ENCODE peak calls at places on chromosomes 7 and 10, in seven cellular contexts. One of them, this sample, is unnamed.

GRCh38 chr10:71072820-71073205 is 139.6 kb upstream of the UNC5B start:
- DNase-seq in HFF-Myc: no peak
- DNase-seq in body of pancreas: no peak
- DNase-seq in fibroblast of lung: no peak
- DNase-seq in MCF 10A: no peak
- DNase-seq in RWPE1: no peak
- DNase-seq in coronary artery: no peak
- DNase-seq in this sample: no peak

GRCh38 chr7:55192718-55193117 is 172.4 kb upstream of the LANCL2 start:
- DNase-seq in coronary artery: no peak
- DNase-seq in RWPE1: no peak
- DNase-seq in fibroblast of lung: peak; percentile 82
- DNase-seq in HFF-Myc: peak; percentile 58
- DNase-seq in MCF 10A: peak; percentile 44
- DNase-seq in body of pancreas: no peak
- DNase-seq in this sample: no peak

GRCh38 chr10:52542891-52543290 is 228.8 kb downstream of the DKK1 start:
- DNase-seq in body of pancreas: no peak
- DNase-seq in RWPE1: peak; percentile 6
- DNase-seq in coronary artery: no peak
- DNase-seq in MCF 10A: peak; percentile 73
- DNase-seq in fibroblast of lung: peak; percentile 43
- DNase-seq in HFF-Myc: no peak
- DNase-seq in this sample: no peak

GRCh38 chr10:132533571-132534260 is 3.9 kb upstream of the INPP5A start:
- DNase-seq in body of pancreas: peak; percentile 9
- DNase-seq in HFF-Myc: no peak
- DNase-seq in MCF 10A: no peak
- DNase-seq in fibroblast of lung: no peak
- DNase-seq in RWPE1: no peak
- DNase-seq in coronary artery: peak; percentile 65
- DNase-seq in this sample: no peak

GRCh38 chr7:74027683-74028320 is at the start of gene ELN:
- DNase-seq in coronary artery: peak; percentile 99
- DNase-seq in body of pancreas: peak; percentile 79
- DNase-seq in RWPE1: no peak
- DNase-seq in fibroblast of lung: peak; percentile 89
- DNase-seq in MCF 10A: no peak
- DNase-seq in HFF-Myc: no peak
- DNase-seq in this sample: no peak

GRCh38 chr10:6530966-6531365 is 49.1 kb downstream of the PRKCQ start:
- DNase-seq in coronary artery: no peak
- DNase-seq in fibroblast of lung: no peak
- DNase-seq in RWPE1: no peak
- DNase-seq in MCF 10A: no peak
- DNase-seq in HFF-Myc: no peak
- DNase-seq in body of pancreas: no peak
- DNase-seq in this sample: no peak

GRCh38 chr7:146375155-146375554 is 258.6 kb downstream of the CNTNAP2 start:
- DNase-seq in body of pancreas: no peak
- DNase-seq in RWPE1: no peak
- DNase-seq in MCF 10A: no peak
- DNase-seq in coronary artery: no peak
- DNase-seq in HFF-Myc: no peak
- DNase-seq in fibroblast of lung: no peak
- DNase-seq in this sample: no peak

GRCh38 chr7:26375604-26376207 is 84.0 kb downstream of the SNX10 start:
- DNase-seq in coronary artery: no peak
- DNase-seq in fibroblast of lung: no peak
- DNase-seq in body of pancreas: no peak
- DNase-seq in HFF-Myc: no peak
- DNase-seq in RWPE1: no peak
- DNase-seq in MCF 10A: no peak
- DNase-seq in this sample: no peak

GRCh38 chr10:725786-726185 is 36.3 kb upstream of the DIP2C start:
- DNase-seq in fibroblast of lung: peak; percentile 9
- DNase-seq in RWPE1: no peak
- DNase-seq in body of pancreas: no peak
- DNase-seq in HFF-Myc: peak; percentile 2
- DNase-seq in MCF 10A: no peak
- DNase-seq in coronary artery: no peak
- DNase-seq in this sample: no peak

GRCh38 chr10:101120884-101121660 is 10.0 kb upstream of the TLX1 start:
- DNase-seq in coronary artery: no peak
- DNase-seq in MCF 10A: no peak
- DNase-seq in HFF-Myc: no peak
- DNase-seq in fibroblast of lung: no peak
- DNase-seq in RWPE1: no peak
- DNase-seq in body of pancreas: no peak
- DNase-seq in this sample: no peak

GRCh38 chr7:22885824-22886255 is 63.2 kb upstream of the TOMM7 start:
- DNase-seq in HFF-Myc: no peak
- DNase-seq in body of pancreas: no peak
- DNase-seq in RWPE1: no peak
- DNase-seq in fibroblast of lung: no peak
- DNase-seq in coronary artery: no peak
- DNase-seq in MCF 10A: no peak
- DNase-seq in this sample: no peak

GRCh38 chr10:79014796-79015195 is 54.0 kb upstream of the ZMIZ1 start:
- DNase-seq in fibroblast of lung: no peak
- DNase-seq in coronary artery: no peak
- DNase-seq in HFF-Myc: no peak
- DNase-seq in MCF 10A: no peak
- DNase-seq in RWPE1: no peak
- DNase-seq in body of pancreas: no peak
- DNase-seq in this sample: no peak

GRCh38 chr7:117645456-117646181 is 165.8 kb downstream of the CFTR start:
- DNase-seq in MCF 10A: no peak
- DNase-seq in coronary artery: no peak
- DNase-seq in RWPE1: no peak
- DNase-seq in HFF-Myc: no peak
- DNase-seq in body of pancreas: no peak
- DNase-seq in fibroblast of lung: peak; percentile 55
- DNase-seq in this sample: no peak

GRCh38 chr7:147245274-147245673 is 1128.7 kb downstream of the CNTNAP2 start:
- DNase-seq in MCF 10A: peak; percentile 62
- DNase-seq in fibroblast of lung: peak; percentile 45
- DNase-seq in RWPE1: peak; percentile 5
- DNase-seq in HFF-Myc: no peak
- DNase-seq in body of pancreas: peak; percentile 51
- DNase-seq in coronary artery: no peak
- DNase-seq in this sample: peak; percentile 14

GRCh38 chr7:39574673-39575349 is 8.6 kb downstream of the YAE1 start:
- DNase-seq in RWPE1: no peak
- DNase-seq in coronary artery: no peak
- DNase-seq in HFF-Myc: no peak
- DNase-seq in MCF 10A: no peak
- DNase-seq in body of pancreas: no peak
- DNase-seq in fibroblast of lung: no peak
- DNase-seq in this sample: no peak

GRCh38 chr7:66899552-66900280 is 21.3 kb upstream of the TMEM248 start:
- DNase-seq in MCF 10A: no peak
- DNase-seq in HFF-Myc: no peak
- DNase-seq in fibroblast of lung: no peak
- DNase-seq in coronary artery: no peak
- DNase-seq in body of pancreas: no peak
- DNase-seq in RWPE1: no peak
- DNase-seq in this sample: no peak
- TF ChIP-seq CTCF in MCF 10A: no peak
- TF ChIP-seq CTCF in HFF-Myc: no peak
- TF ChIP-seq CTCF in fibroblast of lung: no peak
- TF ChIP-seq CTCF in coronary artery: no peak
- TF ChIP-seq CTCF in body of pancreas: no peak
- TF ChIP-seq CTCF in RWPE1: no peak
- TF ChIP-seq CTCF in this sample: no peak

GRCh38 chr7:70392870-70393269 is 739.1 kb upstream of the GALNT17 start:
- DNase-seq in HFF-Myc: no peak
- DNase-seq in body of pancreas: no peak
- DNase-seq in fibroblast of lung: no peak
- DNase-seq in coronary artery: no peak
- DNase-seq in MCF 10A: no peak
- DNase-seq in RWPE1: no peak
- DNase-seq in this sample: no peak
- TF ChIP-seq CTCF in HFF-Myc: no peak
- TF ChIP-seq CTCF in body of pancreas: no peak
- TF ChIP-seq CTCF in fibroblast of lung: no peak
- TF ChIP-seq CTCF in coronary artery: no peak
- TF ChIP-seq CTCF in MCF 10A: no peak
- TF ChIP-seq CTCF in RWPE1: no peak
- TF ChIP-seq CTCF in this sample: no peak

GRCh38 chr10:68302503-68302823 is 29.4 kb upstream of the HNRNPH3 start:
- DNase-seq in MCF 10A: no peak
- DNase-seq in coronary artery: no peak
- DNase-seq in HFF-Myc: no peak
- DNase-seq in RWPE1: no peak
- DNase-seq in fibroblast of lung: no peak
- DNase-seq in body of pancreas: no peak
- DNase-seq in this sample: no peak
- TF ChIP-seq CTCF in MCF 10A: no peak
- TF ChIP-seq CTCF in coronary artery: no peak
- TF ChIP-seq CTCF in HFF-Myc: no peak
- TF ChIP-seq CTCF in RWPE1: peak; percentile 22
- TF ChIP-seq CTCF in fibroblast of lung: no peak
- TF ChIP-seq CTCF in body of pancreas: no peak
- TF ChIP-seq CTCF in this sample: no peak

GRCh38 chr10:32961892-32962369 is 3.9 kb upstream of the ITGB1 start:
- DNase-seq in fibroblast of lung: peak; percentile 90
- DNase-seq in coronary artery: no peak
- DNase-seq in RWPE1: peak; percentile 67
- DNase-seq in body of pancreas: no peak
- DNase-seq in HFF-Myc: no peak
- DNase-seq in MCF 10A: peak; percentile 75
- DNase-seq in this sample: peak; percentile 51
- TF ChIP-seq CTCF in fibroblast of lung: no peak
- TF ChIP-seq CTCF in coronary artery: no peak
- TF ChIP-seq CTCF in RWPE1: no peak
- TF ChIP-seq CTCF in body of pancreas: no peak
- TF ChIP-seq CTCF in HFF-Myc: peak; percentile 15
- TF ChIP-seq CTCF in MCF 10A: peak; percentile 19
- TF ChIP-seq CTCF in this sample: no peak

DNA sequence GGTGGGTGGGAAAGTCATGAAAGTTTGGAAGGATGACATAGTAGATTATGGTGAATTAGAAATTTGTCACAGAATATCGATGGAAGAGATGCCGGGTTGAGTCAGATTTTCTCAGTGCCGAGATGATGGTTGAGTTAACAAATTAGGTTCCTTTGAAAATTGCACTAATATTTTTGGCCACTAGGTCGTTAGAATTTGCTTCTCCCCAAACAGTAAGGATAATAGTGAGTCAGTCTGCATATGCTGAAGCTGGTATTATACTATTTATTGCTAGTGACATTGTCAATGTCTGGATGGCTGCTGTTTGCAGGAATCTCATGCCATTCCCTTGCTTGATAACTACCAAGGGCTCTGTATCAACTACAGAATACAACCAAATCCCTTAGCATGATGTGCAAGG is 37.7 kb upstream of the MINDY3 start:
- DNase-seq in body of pancreas: no peak
- DNase-seq in fibroblast of lung: peak; percentile 7
- DNase-seq in MCF 10A: peak; percentile 19
- DNase-seq in coronary artery: no peak
- DNase-seq in RWPE1: no peak
- DNase-seq in HFF-Myc: peak; percentile 11
- DNase-seq in this sample: no peak
- TF ChIP-seq CTCF in body of pancreas: no peak
- TF ChIP-seq CTCF in fibroblast of lung: peak; percentile 38
- TF ChIP-seq CTCF in MCF 10A: no peak
- TF ChIP-seq CTCF in coronary artery: no peak
- TF ChIP-seq CTCF in RWPE1: no peak
- TF ChIP-seq CTCF in HFF-Myc: no peak
- TF ChIP-seq CTCF in this sample: no peak